ENCODE peak calls at places on chromosomes 12 and 14, in four cellular contexts. R is SJSA1; M is stimulated activated CD8-positive, alpha-beta memory T cell treated with anti-CD3 and anti-CD28 coated beads, Interleukin-12 subunit alpha, Interleukin-12 subunit beta, amount 100 ng/mL, for 1 hour; S is NCI-H1105 treated with DMSO at 0.1 percent for 48 hours. P is an unnamed sample.

GRCh38 chr14:41506552-41506951 is 100.1 kb upstream of the LRFN5 start:
- DNase-seq in R (no peak), M (no peak), S (no peak), P (no peak)

GRCh38 chr14:59632381-59632780 is 55.8 kb upstream of the CCDC175 start:
- DNase-seq in R (no peak), M (no peak), S (peak), P (no peak)

GRCh38 chr12:32201996-32202395 is 95.3 kb downstream of the BICD1 start:
- DNase-seq in R (no peak), M (no peak), S (no peak), P (no peak)

GRCh38 chr12:67885370-67886169 is 103.7 kb upstream of the IFNG-AS1 start:
- DNase-seq in R (no peak), M (no peak), S (no peak), P (no peak)

GRCh38 chr12:127115468-127116035 is 1151.4 kb upstream of the TMEM132C start:
- DNase-seq in R (no peak), M (no peak), S (no peak), P (no peak)

GRCh38 chr12:113777751-113778150 is 188.4 kb downstream of the RBM19 start:
- DNase-seq in R (no peak), M (no peak), S (no peak), P (no peak)

GRCh38 chr14:99120147-99121026 is 151.6 kb downstream of the BCL11B start:
- DNase-seq in R (no peak), M (no peak), S (no peak), P (no peak)

GRCh38 chr14:67620217-67620789 is 583 bp downstream of the ARG2 start:
- DNase-seq in R (no peak), M (no peak), S (peak), P (no peak)

GRCh38 chr14:59771577-59771976 is 99.0 kb downstream of the RTN1 start:
- DNase-seq in R (no peak), M (no peak), S (peak), P (no peak)

GRCh38 chr12:110937104-110937641 is 16.8 kb upstream of the MYL2 start:
- DNase-seq in R (peak), M (peak), S (no peak), P (peak)

GRCh38 chr12:127233016-127233415 is 1034.0 kb upstream of the TMEM132C start:
- DNase-seq in R (no peak), M (no peak), S (no peak), P (no peak)

GRCh38 chr12:69065804-69066203 is 132.8 kb upstream of the CPM start:
- DNase-seq in R (no peak), M (no peak), S (no peak), P (no peak)

GRCh38 chr12:6407206-6407954 is 23.4 kb downstream of the LTBR start:
- DNase-seq in R (no peak), M (no peak), S (no peak), P (no peak)